ENCODE peak calls at places on chromosome 7, in six cellular contexts. E, M, P, V, R and O are unnamed samples.

GRCh38 chr7:108303332-108303731 is 152.9 kb downstream of the NRCAM start:
- DNase-seq in E (no peak), M (no peak), P (no peak), V (no peak), R (no peak), O (no peak)

GRCh38 chr7:112101083-112101846 is 104.9 kb downstream of the DOCK4 start:
- DNase-seq in E (no peak), M (no peak), P (no peak), V (no peak), R (no peak), O (no peak)

GRCh38 chr7:26486153-26486552 is 194.5 kb downstream of the SNX10 start:
- DNase-seq in E (no peak), M (no peak), P (no peak), V (no peak), R (no peak), O (no peak)

GRCh38 chr7:131391145-131391544 is 63.5 kb downstream of the MKLN1 start:
- DNase-seq in E (no peak), M (no peak), P (no peak), V (no peak), R (no peak), O (no peak)

GRCh38 chr7:33762153-33762902 is 143.0 kb upstream of the BMPER start:
- DNase-seq in E (no peak), M (no peak), P (no peak), V (no peak), R (no peak), O (no peak)

GRCh38 chr7:121278120-121279021 is 50.4 kb upstream of the WNT16 start:
- DNase-seq in E (no peak), M (peak), P (no peak), V (no peak), R (no peak), O (peak)

GRCh38 chr7:158023563-158024350 is 563.9 kb downstream of the PTPRN2 start:
- DNase-seq in E (no peak), M (no peak), P (no peak), V (no peak), R (no peak), O (no peak)

GRCh38 chr7:128713794-128714193 is 25.4 kb upstream of the CALU start:
- DNase-seq in E (no peak), M (no peak), P (no peak), V (no peak), R (no peak), O (no peak)

GRCh38 chr7:55964261-55964801 is at the start of gene NIPSNAP2:
- DNase-seq in E (peak), M (peak), P (peak), V (peak), R (peak), O (no peak)

GRCh38 chr7:30321992-30322637 is 37.7 kb downstream of the ZNRF2 start:
- DNase-seq in E (peak), M (no peak), P (peak), V (no peak), R (no peak), O (no peak)

GRCh38 chr7:117640465-117640864 is 160.6 kb downstream of the CFTR start:
- DNase-seq in E (no peak), M (no peak), P (no peak), V (no peak), R (no peak), O (no peak)

GRCh38 chr7:10181996-10182395 is 791.7 kb upstream of the PHF14 start:
- DNase-seq in E (no peak), M (no peak), P (no peak), V (no peak), R (peak), O (no peak)

GRCh38 chr7:96654630-96655188 is 54.9 kb downstream of the SEM1 start:
- DNase-seq in E (no peak), M (no peak), P (no peak), V (no peak), R (no peak), O (no peak)

GRCh38 chr7:1818581-1819200 is 148.6 kb downstream of the ELFN1 start:
- DNase-seq in E (no peak), M (no peak), P (no peak), V (no peak), R (no peak), O (no peak)

GRCh38 chr7:38825721-38826440 is 83.1 kb downstream of the VPS41 start:
- DNase-seq in E (no peak), M (no peak), P (no peak), V (no peak), R (no peak), O (no peak)

GRCh38 chr7:3243680-3244079 is 57.4 kb upstream of the SDK1 start:
- DNase-seq in E (no peak), M (no peak), P (no peak), V (no peak), R (no peak), O (no peak)

GRCh38 chr7:1412322-1413261 is 46.7 kb downstream of the MICALL2 start:
- DNase-seq in E (peak), M (peak), P (peak), V (peak), R (peak), O (no peak)

GRCh38 chr7:14748461-14748860 is 154.1 kb downstream of the DGKB start:
- DNase-seq in E (no peak), M (no peak), P (no peak), V (no peak), R (no peak), O (no peak)

GRCh38 chr7:18257711-18258110 is 230.1 kb upstream of the PRPS1L1 start:
- DNase-seq in E (no peak), M (no peak), P (no peak), V (no peak), R (no peak), O (no peak)

GRCh38 chr7:20597339-20597738 is 18.1 kb upstream of the ABCB5 start:
- DNase-seq in E (no peak), M (no peak), P (no peak), V (no peak), R (no peak), O (no peak)

GRCh38 chr7:154433632-154434598 is 381.7 kb downstream of the DPP6 start:
- DNase-seq in E (no peak), M (no peak), P (no peak), V (no peak), R (no peak), O (no peak)

GRCh38 chr7:9822458-9823290 is 1151.0 kb upstream of the PHF14 start:
- DNase-seq in E (no peak), M (no peak), P (no peak), V (no peak), R (no peak), O (no peak)

GRCh38 chr7:141012696-141013344 is 1.9 kb downstream of the MRPS33 start:
- DNase-seq in E (no peak), M (no peak), P (no peak), V (no peak), R (no peak), O (no peak)

GRCh38 chr7:32905175-32905662 is 13.7 kb upstream of the KBTBD2 start:
- DNase-seq in E (peak), M (no peak), P (peak), V (peak), R (no peak), O (peak)

GRCh38 chr7:75896803-75897327 is 18.0 kb downstream of the RHBDD2 start:
- DNase-seq in E (no peak), M (no peak), P (no peak), V (no peak), R (no peak), O (no peak)